ENCODE peak calls at places on chromosomes 16 and 17, in four cellular contexts. X, Q, L and G are unnamed samples.
A peak's percentile ranks its signal among the peaks of the same experiment; 100 is the strongest.

GRCh38 chr17:16889088-16889465 is 82.8 kb downstream of the TNFRSF13B start:
- DNase-seq in X (no peak), Q (no peak), L (no peak), G (no peak)

GRCh38 chr16:67302882-67303434 is 23.6 kb downstream of the KCTD19 start:
- DNase-seq in X (peak; percentile 43), Q (no peak), L (no peak), G (peak; percentile 34)

GRCh38 chr16:84532299-84532724 is 27.9 kb upstream of the MEAK7 start:
- DNase-seq in X (no peak), Q (no peak), L (peak; percentile 56), G (peak; percentile 90)

GRCh38 chr17:67680445-67681224 is 37.1 kb upstream of the NOL11 start:
- DNase-seq in X (no peak), Q (no peak), L (no peak), G (no peak)

GRCh38 chr17:76373481-76373825 is 11.0 kb upstream of the SPHK1 start:
- DNase-seq in X (no peak), Q (no peak), L (no peak), G (no peak)

GRCh38 chr16:8945626-8946296 is 17.9 kb downstream of the USP7 start:
- DNase-seq in X (no peak), Q (no peak), L (no peak), G (no peak)

GRCh38 chr16:24235806-24236205 is 20.3 kb upstream of the CACNG3 start:
- DNase-seq in X (no peak), Q (no peak), L (no peak), G (no peak)

GRCh38 chr17:78933959-78934568 is 8.9 kb upstream of the TIMP2 start:
- DNase-seq in X (no peak), Q (no peak), L (peak; percentile 77), G (peak; percentile 65)

GRCh38 chr16:72987480-72987901 is 60.4 kb downstream of the ZFHX3 start:
- DNase-seq in X (no peak), Q (no peak), L (no peak), G (no peak)

GRCh38 chr16:1745181-1745899 is 26.0 kb downstream of the NME3 start:
- DNase-seq in X (no peak), Q (no peak), L (no peak), G (no peak)

GRCh38 chr16:12474794-12475410 is 328.8 kb downstream of the CPPED1 start:
- DNase-seq in X (no peak), Q (no peak), L (no peak), G (no peak)

GRCh38 chr16:11740567-11740966 is 2.1 kb downstream of the TXNDC11 start:
- DNase-seq in X (no peak), Q (no peak), L (no peak), G (no peak)

GRCh38 chr16:66979011-66979717 is 9.2 kb upstream of the CES4A start:
- DNase-seq in X (peak; percentile 44), Q (no peak), L (no peak), G (no peak)

GRCh38 chr16:30090607-30091332 is 954 bp downstream of the TBX6 start:
- DNase-seq in X (no peak), Q (no peak), L (no peak), G (no peak)

GRCh38 chr16:30091474-30092372 is at the start of gene TBX6:
- DNase-seq in X (peak; percentile 87), Q (peak; percentile 64), L (peak; percentile 88), G (peak; percentile 97)

GRCh38 chr16:30095166-30096078 is 591 bp downstream of the YPEL3 start:
- DNase-seq in X (no peak), Q (no peak), L (no peak), G (peak; percentile 57)

GRCh38 chr16:30094541-30095165 is 1.4 kb downstream of the YPEL3 start:
- DNase-seq in X (peak; percentile 32), Q (no peak), L (no peak), G (no peak)

DNA sequence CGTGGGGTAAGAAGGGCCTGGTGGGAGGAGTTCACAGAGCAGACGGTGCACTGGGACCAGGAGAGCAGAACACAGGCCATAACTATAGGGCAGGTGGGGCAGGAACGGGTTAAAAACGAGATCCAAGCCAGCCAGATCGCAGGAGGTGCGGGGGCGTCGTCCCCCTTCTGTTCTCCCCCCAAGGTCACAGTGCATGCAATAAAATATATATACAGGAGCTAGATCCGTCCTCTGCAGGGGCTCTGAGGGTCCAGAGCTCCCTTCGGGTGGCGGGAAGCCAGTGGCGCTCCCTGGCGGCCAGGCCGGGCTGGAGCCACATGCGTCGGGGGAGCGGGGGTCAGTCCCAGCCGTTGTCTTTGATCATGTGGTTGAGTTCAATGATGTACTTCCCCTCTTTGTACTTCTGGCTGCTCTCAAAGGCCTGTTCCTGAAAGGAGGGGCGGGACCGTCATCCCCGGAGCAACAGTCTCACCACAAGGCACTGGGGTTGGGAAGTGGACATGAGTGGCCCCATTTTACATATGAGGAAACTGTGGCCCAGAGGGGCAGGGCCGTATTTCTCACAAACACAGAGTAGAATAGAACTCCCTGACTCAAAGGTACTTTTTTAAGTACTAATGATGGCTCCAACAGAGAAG is 768 bp upstream of the TBX6 start:
- DNase-seq in X (peak; percentile 79), Q (peak; percentile 93), L (peak; percentile 92), G (peak; percentile 94)
- TF ChIP-seq CTCF in X (peak; percentile 93), Q (peak; percentile 94), L (peak; percentile 94), G (peak; percentile 86)

DNA sequence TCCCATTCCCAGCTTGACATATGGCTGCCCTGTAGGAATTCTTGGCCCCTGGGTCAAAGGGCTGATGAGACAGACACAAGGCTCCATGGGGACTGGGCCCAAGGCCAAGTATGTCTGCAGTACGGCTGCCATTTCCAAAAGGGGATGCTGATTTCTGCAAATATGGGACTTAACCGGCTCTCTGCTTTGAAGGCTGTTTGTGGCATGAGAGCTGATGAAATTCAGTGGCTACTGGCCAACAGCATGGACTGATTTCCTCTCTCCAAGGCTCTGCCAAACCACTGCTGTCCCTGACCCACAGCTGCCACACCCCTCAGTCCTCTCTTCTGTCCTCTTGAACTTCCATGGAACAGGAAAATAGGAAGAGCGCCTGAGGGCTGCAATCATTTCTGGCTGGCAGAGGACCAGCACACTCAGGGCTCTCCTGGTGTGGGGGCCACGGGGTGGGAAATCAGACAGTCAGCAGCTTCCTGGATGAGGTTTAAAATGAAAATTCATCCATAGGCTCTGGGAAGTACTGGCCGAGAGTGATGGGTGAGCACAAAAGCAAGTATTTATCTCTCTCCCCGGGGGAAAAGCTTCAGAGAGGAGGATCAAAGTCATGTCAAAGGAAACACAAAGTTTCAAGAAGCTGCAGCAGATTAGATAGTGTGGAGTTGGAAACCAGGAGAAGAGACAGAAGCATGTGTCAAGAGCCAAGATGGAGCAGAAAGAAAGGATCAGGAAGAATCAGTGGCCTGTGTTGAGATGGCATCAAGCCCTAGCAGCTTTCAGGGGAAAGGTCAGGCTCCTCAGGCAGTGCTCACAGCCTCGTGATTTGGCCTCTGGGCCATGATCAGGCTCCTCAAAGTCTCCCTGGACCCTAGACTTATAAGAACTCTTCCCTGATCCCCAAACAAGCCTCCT is 64.1 kb upstream of the SREBF1 start:
- DNase-seq in X (no peak), Q (no peak), L (peak; percentile 96), G (no peak)
- TF ChIP-seq JUNB in X (no peak), Q (no peak), L (no peak), G (no peak)

GRCh38 chr17:47839071-47839470 is 2.0 kb downstream of the SCRN2 start:
- DNase-seq in X (no peak), Q (no peak), L (no peak), G (no peak)
- H2AFZ ChIP-seq in X (no peak overlapping the region), Q (no peak overlapping the region), L (no peak overlapping the region), G (no peak overlapping the region)

DNA sequence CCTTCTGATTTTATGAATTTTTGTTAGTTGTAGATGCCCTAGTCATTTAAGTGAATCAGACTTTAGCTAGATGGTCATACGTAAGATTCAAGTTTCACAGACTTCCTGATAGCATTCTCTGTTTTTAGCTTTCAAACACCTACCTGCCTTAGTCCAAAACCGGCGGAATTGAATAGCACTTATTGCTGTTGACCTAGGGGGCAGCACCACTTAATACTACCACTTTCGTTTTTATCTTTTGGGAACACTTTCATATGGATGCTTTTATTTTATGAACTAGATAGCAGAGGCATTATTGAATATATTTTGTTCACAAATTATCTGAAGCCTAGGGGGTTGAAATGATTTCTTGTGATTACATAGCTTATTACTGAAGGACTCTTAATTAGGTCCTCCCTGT is 31.5 kb downstream of the TADA2A start:
- DNase-seq in X (no peak), Q (no peak), L (no peak), G (peak; percentile 65)
- TF ChIP-seq CTCF in X (no peak), Q (no peak), L (peak; percentile 26), G (peak; percentile 73)

GRCh38 chr16:51151951-51152663 is 1.0 kb upstream of the SALL1 start:
- DNase-seq in X (no peak), Q (no peak), L (peak; percentile 79), G (peak; percentile 88)
- TF ChIP-seq JUNB in X (no peak), Q (no peak), L (no peak), G (no peak)

GRCh38 chr17:75181608-75182318 is 996 bp downstream of the SUMO2 start:
- DNase-seq in X (peak; percentile 59), Q (no peak), L (no peak), G (peak; percentile 39)
- H2AFZ ChIP-seq in X (no peak overlapping the region), Q (no peak overlapping the region), L (no peak overlapping the region), G (no peak overlapping the region)

GRCh38 chr17:58317421-58318064 is 11.1 kb downstream of the TSPOAP1 start:
- DNase-seq in X (no peak), Q (peak; percentile 66), L (peak; percentile 75), G (peak; percentile 77)
- TF ChIP-seq CTCF in X (peak; percentile 78), Q (peak; percentile 78), L (peak; percentile 99), G (peak; percentile 64)

DNA sequence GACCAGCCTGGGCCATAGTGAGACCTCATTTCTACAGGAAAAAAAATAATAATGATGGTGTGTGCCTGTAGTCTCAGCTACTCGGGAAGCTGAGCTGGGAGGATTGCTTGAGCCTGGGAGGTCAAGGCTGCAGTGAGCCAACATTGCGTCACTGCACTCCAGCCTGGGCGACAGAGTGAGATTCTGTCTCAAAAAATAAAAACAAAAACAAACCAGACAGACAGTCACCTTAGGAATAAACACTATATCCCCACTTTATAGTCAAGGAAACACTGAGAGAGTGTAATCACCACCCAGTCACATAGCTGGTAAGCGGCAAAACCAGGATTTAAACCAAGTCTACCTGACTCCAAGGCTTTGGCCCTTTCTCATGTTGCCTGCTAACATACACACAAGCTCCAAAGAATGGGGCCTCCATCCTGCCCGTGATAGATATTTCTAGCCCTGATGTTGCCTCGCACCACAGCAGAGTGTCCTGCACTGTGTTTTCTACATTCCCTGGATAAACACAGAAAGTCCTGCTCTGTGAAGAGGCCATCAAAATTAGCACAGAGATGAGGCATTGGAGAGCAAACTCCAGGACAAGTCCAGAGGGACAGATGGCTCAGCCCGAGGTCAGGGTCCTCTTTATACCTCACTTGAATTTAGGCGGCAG is 66.1 kb upstream of the SMURF2 start:
- DNase-seq in X (no peak), Q (no peak), L (no peak), G (no peak)
- TF ChIP-seq JUNB in X (no peak), Q (no peak), L (no peak), G (no peak)

GRCh38 chr17:44877121-44877520 is 22.1 kb downstream of the EFTUD2 start:
- DNase-seq in X (no peak), Q (no peak), L (no peak), G (no peak)

GRCh38 chr17:44878627-44879221 is 20.5 kb downstream of the EFTUD2 start:
- DNase-seq in X (peak; percentile 34), Q (no peak), L (peak; percentile 37), G (peak; percentile 72)

GRCh38 chr17:44871546-44871945 is 23.9 kb downstream of the HIGD1B start:
- DNase-seq in X (no peak), Q (no peak), L (no peak), G (no peak)

GRCh38 chr17:44872131-44872768 is 24.6 kb downstream of the HIGD1B start:
- DNase-seq in X (no peak), Q (no peak), L (no peak), G (no peak)

GRCh38 chr17:44875761-44876160 is 23.5 kb downstream of the EFTUD2 start:
- DNase-seq in X (no peak), Q (no peak), L (no peak), G (no peak)
- H2AFZ ChIP-seq in X (no peak overlapping the region), Q (no peak overlapping the region), L (no peak overlapping the region), G (no peak overlapping the region)